ENCODE peak calls at places on chromosome 12, in four cellular contexts. P, D, J and B are unnamed samples.

GRCh38 chr12:120230326-120230973 is 29.5 kb upstream of the RPLP0 start:
- DNase-seq in P (no peak), D (peak), J (peak), B (no peak)

GRCh38 chr12:116053479-116054195 is 223.9 kb downstream of the MED13L start:
- DNase-seq in P (no peak), D (peak), J (peak), B (no peak)

GRCh38 chr12:49342914-49343731 is 3.6 kb upstream of the DNAJC22 start:
- DNase-seq in P (peak), D (no peak), J (peak), B (no peak)

GRCh38 chr12:76220980-76221379 is 127.2 kb downstream of the BBS10 start:
- DNase-seq in P (no peak), D (no peak), J (no peak), B (no peak)

GRCh38 chr12:99170461-99170860 is 477.1 kb upstream of the GARIN6 start:
- DNase-seq in P (no peak), D (no peak), J (no peak), B (no peak)

GRCh38 chr12:105554223-105554678 is 223.8 kb downstream of the C12orf75 start:
- DNase-seq in P (no peak), D (no peak), J (no peak), B (no peak)

GRCh38 chr12:110547090-110547489 is 36.0 kb downstream of the PPTC7 start:
- DNase-seq in P (no peak), D (no peak), J (no peak), B (no peak)

GRCh38 chr12:113347-113746 is 46.8 kb downstream of the IQSEC3 start:
- DNase-seq in P (no peak), D (no peak), J (no peak), B (no peak)

GRCh38 chr12:106274575-106275081 is 26.8 kb upstream of the CKAP4 start:
- DNase-seq in P (no peak), D (no peak), J (no peak), B (no peak)

GRCh38 chr12:74292351-74293194 is 245.1 kb upstream of the ATXN7L3B start:
- DNase-seq in P (no peak), D (no peak), J (no peak), B (no peak)

GRCh38 chr12:131568336-131568735 is 142.6 kb upstream of the SFSWAP start:
- DNase-seq in P (no peak), D (no peak), J (no peak), B (no peak)

GRCh38 chr12:53052419-53053222 is 2.8 kb downstream of the TNS2 start:
- DNase-seq in P (peak), D (peak), J (peak), B (peak)

GRCh38 chr12:21169878-21170472 is 39.0 kb downstream of the SLCO1B1 start:
- DNase-seq in P (no peak), D (no peak), J (no peak), B (no peak)

GRCh38 chr12:54958048-54958658 is 26.4 kb downstream of the TESPA1 start:
- DNase-seq in P (no peak), D (no peak), J (no peak), B (no peak)

GRCh38 chr12:57309420-57309819 is 58.4 kb upstream of the STAC3 start:
- DNase-seq in P (no peak), D (no peak), J (no peak), B (no peak)

GRCh38 chr12:62438098-62438692 is 28.4 kb upstream of the MON2 start:
- DNase-seq in P (no peak), D (peak), J (no peak), B (no peak)

GRCh38 chr12:47828008-47828966 is 8.6 kb upstream of the HDAC7 start:
- DNase-seq in P (no peak), D (no peak), J (peak), B (no peak)

GRCh38 chr12:94956936-94957464 is 46.5 kb downstream of the NDUFA12 start:
- DNase-seq in P (no peak), D (no peak), J (no peak), B (no peak)

GRCh38 chr12:64531665-64532334 is 78.5 kb upstream of the RASSF3 start:
- DNase-seq in P (no peak), D (no peak), J (peak), B (no peak)

GRCh38 chr12:73984552-73984951 is 553.1 kb upstream of the ATXN7L3B start:
- DNase-seq in P (no peak), D (no peak), J (no peak), B (no peak)

GRCh38 chr12:1855241-1855640 is 34.9 kb downstream of the LRTM2 start:
- DNase-seq in P (no peak), D (no peak), J (peak), B (no peak)

GRCh38 chr12:57216931-57217871 is 607 bp downstream of the NXPH4 start:
- DNase-seq in P (no peak), D (no peak), J (no peak), B (no peak)

GRCh38 chr12:47742253-47742825 is 16.3 kb downstream of the RAPGEF3 start:
- DNase-seq in P (peak), D (no peak), J (peak), B (no peak)

GRCh38 chr12:26122681-26123481 is 2.0 kb downstream of the BHLHE41 start:
- DNase-seq in P (peak), D (peak), J (peak), B (peak)

GRCh38 chr12:5586201-5586600 is 154.3 kb downstream of the NTF3 start:
- DNase-seq in P (no peak), D (no peak), J (no peak), B (no peak)

GRCh38 chr12:50271724-50272247 is 11.5 kb downstream of the LIMA1 start:
- DNase-seq in P (no peak), D (no peak), J (no peak), B (no peak)

GRCh38 chr12:94186461-94187237 is 38.3 kb downstream of the PLXNC1 start:
- DNase-seq in P (peak), D (peak), J (no peak), B (no peak)

GRCh38 chr12:57518920-57519757 is 1.2 kb downstream of the DDIT3 start:
- DNase-seq in P (no peak), D (no peak), J (peak), B (no peak)

GRCh38 chr12:128191380-128191779 is 75.6 kb upstream of the TMEM132C start:
- DNase-seq in P (no peak), D (no peak), J (no peak), B (no peak)

GRCh38 chr12:128190052-128190451 is 76.9 kb upstream of the TMEM132C start:
- DNase-seq in P (no peak), D (no peak), J (no peak), B (no peak)

GRCh38 chr12:128190614-128191013 is 76.4 kb upstream of the TMEM132C start:
- DNase-seq in P (no peak), D (no peak), J (no peak), B (no peak)
- TF ChIP-seq CTCF in P (peak), D (no peak), J (no peak), B (no peak)

GRCh38 chr12:123892180-123892559 is 80.5 kb downstream of the CCDC92 start:
- DNase-seq in P (no peak), D (no peak), J (no peak), B (no peak)

GRCh38 chr12:123890536-123890902 is 82.1 kb downstream of the CCDC92 start:
- DNase-seq in P (no peak), D (no peak), J (no peak), B (no peak)

GRCh38 chr12:123891011-123891410 is 81.6 kb downstream of the CCDC92 start:
- DNase-seq in P (no peak), D (no peak), J (no peak), B (no peak)

GRCh38 chr12:123892853-123893252 is 79.8 kb downstream of the CCDC92 start:
- DNase-seq in P (no peak), D (no peak), J (no peak), B (no peak)

GRCh38 chr12:123891516-123892179 is 81.0 kb downstream of the CCDC92 start:
- DNase-seq in P (no peak), D (no peak), J (no peak), B (no peak)
- TF ChIP-seq CTCF in P (no peak), D (no peak), J (no peak), B (no peak)

DNA sequence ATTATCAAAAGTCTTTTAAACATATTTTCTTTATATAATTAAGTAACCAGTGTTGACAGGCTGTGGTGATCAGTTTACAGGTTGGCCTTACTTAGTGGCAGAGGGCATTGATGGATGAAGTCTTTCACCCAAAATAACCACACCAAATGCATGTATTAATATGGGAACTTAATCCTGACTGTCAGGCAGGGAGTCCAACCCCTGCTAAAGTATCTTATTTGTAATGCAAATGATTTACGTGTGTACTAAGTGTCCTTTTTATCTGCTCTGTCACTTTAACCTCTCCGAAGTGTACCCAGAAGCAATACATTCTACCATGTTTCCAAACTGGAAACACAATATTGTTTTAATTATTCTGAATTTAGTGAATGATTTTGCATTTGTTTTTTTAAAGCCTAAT is 1.4 kb downstream of the MYBPC1 start:
- DNase-seq in P (no peak), D (no peak), J (no peak), B (no peak)
- TF ChIP-seq CTCF in P (no peak), D (no peak), J (no peak), B (no peak)

GRCh38 chr12:30425445-30425844 is 270.2 kb downstream of the IPO8 start:
- DNase-seq in P (no peak), D (no peak), J (no peak), B (no peak)

GRCh38 chr12:30422844-30423243 is 272.8 kb downstream of the IPO8 start:
- DNase-seq in P (no peak), D (no peak), J (no peak), B (no peak)

GRCh38 chr12:30427555-30427954 is 268.1 kb downstream of the IPO8 start:
- DNase-seq in P (no peak), D (no peak), J (no peak), B (no peak)

GRCh38 chr12:30420561-30420960 is 275.1 kb downstream of the IPO8 start:
- DNase-seq in P (no peak), D (no peak), J (no peak), B (no peak)

DNA sequence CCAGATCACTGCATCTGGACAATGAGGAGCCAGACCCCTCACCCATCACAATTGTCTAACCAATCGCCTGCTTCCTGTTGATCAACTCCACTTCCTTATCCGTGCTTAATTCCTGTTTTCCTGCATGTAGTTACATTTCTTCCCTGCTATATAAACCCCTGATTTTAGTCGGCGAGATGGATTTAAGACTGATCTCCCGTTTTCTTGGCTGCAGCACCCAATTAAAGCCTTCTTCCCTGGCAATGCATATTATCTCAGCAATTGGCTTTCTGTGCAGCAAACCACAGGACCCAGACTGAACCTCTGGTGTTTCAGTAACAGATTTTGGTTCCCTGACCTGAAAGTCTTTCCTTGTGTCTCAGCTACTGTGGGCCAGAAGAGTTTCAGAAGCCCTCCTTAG is 272.3 kb downstream of the IPO8 start:
- DNase-seq in P (no peak), D (no peak), J (no peak), B (no peak)
- TF ChIP-seq CTCF in P (no peak), D (no peak), J (no peak), B (no peak)